ENCODE peak calls at places on chromosome 11, in ten cellular contexts. W is type B pancreatic cell, S is uterus, Z is kidney, B is fibroblast of pulmonary artery, R is H1, P is adrenal gland, U is pancreas, H is GM10248, Q is left ventricle myocardium inferior. V is an unnamed sample.

GRCh38 chr11:125105921-125106320 is 5.5 kb downstream of the TMEM218 start:
- DNase-seq in W (no peak), S (no peak), Z (no peak), B (no peak), R (no peak), P (no peak), U (no peak), H (no peak), Q (no peak), V (no peak)

GRCh38 chr11:132126973-132127900 is 756.8 kb downstream of the NTM start:
- DNase-seq in W (no peak), S (no peak), Z (no peak), B (peak; percentile 93), R (no peak), P (peak; percentile 78), U (no peak), H (peak; percentile 41), Q (peak; percentile 28), V (peak; percentile 23)

GRCh38 chr11:7637447-7638157 is 35.7 kb downstream of the CYB5R2 start:
- DNase-seq in W (no peak), S (peak; percentile 75), Z (no peak), B (peak; percentile 97), R (no peak), P (peak; percentile 52), U (no peak), H (no peak), Q (no peak), V (no peak)

GRCh38 chr11:85974126-85974525 is 94.8 kb downstream of the PICALM start:
- DNase-seq in W (no peak), S (no peak), Z (no peak), B (peak; percentile 80), R (no peak), P (peak; percentile 46), U (no peak), H (no peak), Q (no peak), V (no peak)

GRCh38 chr11:31110825-31111224 is 258.7 kb downstream of the DCDC1 start:
- DNase-seq in W (no peak), S (no peak), Z (no peak), B (peak; percentile 9), R (no peak), P (no peak), U (no peak), H (no peak), Q (no peak), V (no peak)

GRCh38 chr11:129611661-129612566 is 203.7 kb upstream of the TMEM45B start:
- DNase-seq in W (no peak), S (no peak), Z (no peak), B (no peak), R (no peak), P (no peak), U (no peak), H (no peak), Q (no peak), V (no peak)

GRCh38 chr11:109197656-109198055 is 224.3 kb upstream of the C11orf87 start:
- DNase-seq in W (no peak), S (no peak), Z (no peak), B (peak; percentile 32), R (no peak), P (no peak), U (no peak), H (no peak), Q (no peak), V (no peak)

GRCh38 chr11:118282635-118283310 is 18.7 kb upstream of the MPZL2 start:
- DNase-seq in W (no peak), S (no peak), Z (no peak), B (no peak), R (no peak), P (no peak), U (no peak), H (no peak), Q (no peak), V (no peak)

GRCh38 chr11:1703146-1703545 is 6.2 kb downstream of the KRTAP5-6 start:
- DNase-seq in W (no peak), S (no peak), Z (no peak), B (no peak), R (no peak), P (no peak), U (no peak), H (no peak), Q (no peak), V (no peak)

GRCh38 chr11:1707751-1708150 is 10.8 kb downstream of the KRTAP5-6 start:
- DNase-seq in W (no peak), S (no peak), Z (no peak), B (peak; percentile 6), R (no peak), P (no peak), U (no peak), H (no peak), Q (no peak), V (no peak)

GRCh38 chr11:1705121-1706052 is 8.4 kb downstream of the KRTAP5-6 start:
- DNase-seq in W (no peak), S (no peak), Z (peak; percentile 35), B (no peak), R (no peak), P (peak; percentile 46), U (no peak), H (no peak), Q (no peak), V (no peak)

GRCh38 chr11:1708716-1709115 is 11.7 kb downstream of the KRTAP5-6 start:
- DNase-seq in W (no peak), S (no peak), Z (peak; percentile 37), B (no peak), R (no peak), P (no peak), U (no peak), H (no peak), Q (no peak), V (no peak)

DNA sequence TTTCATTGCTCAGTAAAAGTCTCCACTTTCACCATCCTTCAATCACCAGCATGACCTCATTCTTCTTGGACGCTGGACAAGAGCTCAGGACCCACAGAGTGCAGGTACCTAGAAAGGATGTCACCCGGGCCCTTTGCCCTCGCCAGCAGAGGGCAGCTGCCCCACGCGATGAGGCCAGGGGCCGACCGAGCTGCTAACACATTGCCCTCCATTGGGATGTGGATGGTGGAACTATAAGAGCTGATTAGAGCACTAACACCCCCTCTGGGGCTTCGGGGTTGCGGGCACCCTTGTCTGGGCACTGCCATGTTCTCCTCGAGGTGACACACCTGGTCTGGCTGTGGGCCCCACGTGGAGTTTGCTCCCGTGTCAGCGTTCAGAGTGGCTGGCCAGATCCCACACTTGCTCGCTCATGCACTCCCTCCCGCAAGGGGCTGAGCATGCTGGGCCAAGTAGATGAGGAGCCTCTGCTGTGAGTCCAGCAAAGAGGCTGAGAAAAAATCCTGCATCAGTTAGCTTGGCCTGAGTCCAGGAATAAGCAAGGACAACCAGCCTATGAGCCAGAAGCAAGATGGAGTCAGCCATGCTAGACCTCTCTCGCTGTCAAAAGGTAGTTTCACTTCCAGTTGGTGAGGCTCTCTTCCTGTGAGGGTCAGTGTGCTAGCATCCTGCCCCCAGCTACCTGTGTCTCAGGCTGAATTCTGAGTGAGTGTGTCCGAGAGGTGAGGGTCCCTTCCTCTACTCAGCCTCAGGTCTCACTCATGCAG is 9.8 kb downstream of the KRTAP5-6 start:
- DNase-seq in W (no peak), S (no peak), Z (no peak), B (no peak), R (no peak), P (no peak), U (no peak), H (no peak), Q (peak; percentile 36), V (peak; percentile 52)
- TF ChIP-seq CTCF in W (no peak), S (no peak), Z (no peak), B (peak; percentile 10), R (peak; percentile 74), P (no peak), U (no peak), H (no peak), Q (peak; percentile 52), V (peak; percentile 48)

GRCh38 chr11:2714463-2714800 is 14.6 kb upstream of the KCNQ1OT1 start:
- DNase-seq in W (no peak), S (no peak), Z (peak; percentile 29), B (no peak), R (no peak), P (no peak), U (no peak), H (no peak), Q (no peak), V (no peak)

GRCh38 chr11:2716376-2717095 is 16.7 kb upstream of the KCNQ1OT1 start:
- DNase-seq in W (no peak), S (no peak), Z (peak; percentile 57), B (no peak), R (no peak), P (no peak), U (no peak), H (no peak), Q (no peak), V (no peak)

GRCh38 chr11:2715716-2716350 is 16.0 kb upstream of the KCNQ1OT1 start:
- DNase-seq in W (no peak), S (no peak), Z (peak; percentile 46), B (no peak), R (no peak), P (no peak), U (no peak), H (no peak), Q (no peak), V (no peak)

GRCh38 chr11:2713721-2714462 is 14.1 kb upstream of the KCNQ1OT1 start:
- DNase-seq in W (no peak), S (peak; percentile 49), Z (peak; percentile 68), B (no peak), R (no peak), P (no peak), U (no peak), H (no peak), Q (no peak), V (no peak)

DNA sequence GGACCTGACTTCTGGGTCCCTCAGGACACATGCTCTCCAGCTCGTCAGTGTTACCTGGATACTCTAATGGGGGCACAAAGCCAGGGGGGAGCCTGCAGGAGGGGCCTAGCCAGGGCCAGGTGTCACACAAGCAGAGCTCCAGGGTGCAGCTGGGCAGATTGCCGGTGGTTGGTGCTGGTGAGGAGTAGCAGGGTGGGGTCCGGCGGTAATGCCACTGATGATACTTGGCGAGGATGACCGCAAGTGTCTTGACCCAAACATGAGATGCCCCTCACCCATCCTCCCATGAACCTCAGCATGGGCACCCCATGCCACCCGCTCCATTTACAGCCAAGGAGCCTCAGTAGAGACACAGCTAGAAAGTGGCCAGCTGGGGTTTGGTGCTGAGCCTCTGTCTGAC is 15.1 kb upstream of the KCNQ1OT1 start:
- DNase-seq in W (no peak), S (no peak), Z (peak; percentile 65), B (no peak), R (no peak), P (no peak), U (no peak), H (no peak), Q (no peak), V (no peak)
- TF ChIP-seq CTCF in W (no peak), S (no peak), Z (no peak), B (no peak), R (no peak), P (no peak), U (no peak), H (no peak), Q (no peak), V (no peak)

GRCh38 chr11:62881579-62882427 is 1.1 kb downstream of the SLC3A2 start:
- DNase-seq in W (peak; percentile 93), S (peak; percentile 98), Z (peak; percentile 99), B (peak; percentile 98), R (peak; percentile 83), P (peak; percentile 98), U (peak; percentile 93), H (peak; percentile 87), Q (peak; percentile 90), V (peak; percentile 98)
- TF ChIP-seq CTCF in W (no peak), S (no peak), Z (no peak), B (no peak), R (no peak), P (no peak), U (no peak), H (no peak), Q (peak; percentile 9), V (no peak)

DNA sequence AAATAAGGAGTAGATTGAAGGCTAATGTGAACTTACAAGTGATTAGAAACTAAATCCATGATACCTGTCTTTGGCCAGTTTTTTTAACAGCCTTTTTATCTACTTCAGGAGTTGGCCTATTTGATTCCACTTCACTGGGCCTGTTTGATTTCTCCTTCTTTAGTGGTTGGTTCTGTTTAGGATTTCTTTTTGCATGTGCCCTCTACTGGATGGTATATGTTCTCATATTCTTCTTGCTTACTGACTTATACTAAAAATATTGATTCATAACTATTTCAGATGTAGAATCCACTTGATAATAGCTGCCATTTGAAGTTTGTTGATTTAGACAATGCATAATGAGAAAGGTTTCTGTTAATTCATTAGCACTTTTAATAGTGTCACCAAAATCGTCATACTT is 53.9 kb downstream of the USP47 start:
- DNase-seq in W (no peak), S (no peak), Z (no peak), B (peak; percentile 26), R (no peak), P (no peak), U (no peak), H (no peak), Q (no peak), V (no peak)
- TF ChIP-seq CTCF in W (no peak), S (no peak), Z (no peak), B (peak; percentile 27), R (no peak), P (no peak), U (no peak), H (no peak), Q (peak; percentile 28), V (no peak)

V was measured in activated CD8-positive, alpha-beta T cell treated with anti-CD3 and anti-CD28 coated beads for 36 hours.